ENCODE peak calls at places on chromosome 13, in four cellular contexts. S is pancreas, G is AG09319, Z is left ventricle myocardium inferior. T is an unnamed sample.

GRCh38 chr13:31638577-31638976 is 100.7 kb upstream of the RXFP2 start:
- DNase-seq in S (no peak), G (no peak), Z (no peak), T (peak; percentile 47)

GRCh38 chr13:85729296-85729695 is 69.9 kb downstream of the SLITRK6 start:
- DNase-seq in S (no peak), G (no peak), Z (no peak), T (peak; percentile 3)

GRCh38 chr13:46554971-46555370 is 2.0 kb downstream of the LRCH1 start:
- DNase-seq in S (no peak), G (no peak), Z (no peak), T (no peak)

GRCh38 chr13:31452525-31452924 is 252.8 kb downstream of the B3GLCT start:
- DNase-seq in S (no peak), G (no peak), Z (no peak), T (no peak)

GRCh38 chr13:27194895-27195764 is 23.5 kb upstream of the USP12 start:
- DNase-seq in S (no peak), G (peak; percentile 46), Z (no peak), T (peak; percentile 89)

GRCh38 chr13:64808704-64809103 is 2421.4 kb downstream of the PCDH9 start:
- DNase-seq in S (no peak), G (no peak), Z (no peak), T (no peak)

GRCh38 chr13:51453959-51454703 is 1.3 kb upstream of the INTS6 start:
- DNase-seq in S (no peak), G (no peak), Z (peak; percentile 24), T (peak; percentile 16)

GRCh38 chr13:113926301-113926761 is 47.5 kb downstream of the C13orf46 start:
- DNase-seq in S (no peak), G (peak; percentile 64), Z (peak; percentile 15), T (no peak)

GRCh38 chr13:44197791-44198770 is 175.5 kb upstream of the SERP2 start:
- DNase-seq in S (no peak), G (no peak), Z (no peak), T (no peak)

GRCh38 chr13:114107686-114108081 is 24.7 kb downstream of the RASA3 start:
- DNase-seq in S (no peak), G (peak; percentile 55), Z (peak; percentile 60), T (no peak)

GRCh38 chr13:72884111-72884510 is 102.2 kb downstream of the PIBF1 start:
- DNase-seq in S (no peak), G (no peak), Z (no peak), T (no peak)

GRCh38 chr13:110771194-110771593 is 57.7 kb downstream of the ING1 start:
- DNase-seq in S (no peak), G (no peak), Z (no peak), T (no peak)

GRCh38 chr13:37929308-37929707 is 59.7 kb upstream of the TRPC4 start:
- DNase-seq in S (no peak), G (no peak), Z (no peak), T (no peak)

GRCh38 chr13:72875233-72875632 is 93.3 kb downstream of the PIBF1 start:
- DNase-seq in S (no peak), G (no peak), Z (no peak), T (no peak)

GRCh38 chr13:112959206-112959605 is 9.8 kb upstream of the MCF2L start:
- DNase-seq in S (no peak), G (no peak), Z (peak; percentile 46), T (no peak)

GRCh38 chr13:41588899-41589298 is 131.5 kb downstream of the RGCC start:
- DNase-seq in S (no peak), G (peak; percentile 74), Z (no peak), T (peak; percentile 85)

GRCh38 chr13:59734393-59734792 is 429.3 kb downstream of the DIAPH3 start:
- DNase-seq in S (no peak), G (no peak), Z (no peak), T (no peak)

GRCh38 chr13:33283195-33283910 is 2.2 kb downstream of the STARD13 start:
- DNase-seq in S (no peak), G (no peak), Z (no peak), T (no peak)

GRCh38 chr13:73288596-73288995 is 229.8 kb downstream of the KLF5 start:
- DNase-seq in S (no peak), G (no peak), Z (no peak), T (no peak)

DNA sequence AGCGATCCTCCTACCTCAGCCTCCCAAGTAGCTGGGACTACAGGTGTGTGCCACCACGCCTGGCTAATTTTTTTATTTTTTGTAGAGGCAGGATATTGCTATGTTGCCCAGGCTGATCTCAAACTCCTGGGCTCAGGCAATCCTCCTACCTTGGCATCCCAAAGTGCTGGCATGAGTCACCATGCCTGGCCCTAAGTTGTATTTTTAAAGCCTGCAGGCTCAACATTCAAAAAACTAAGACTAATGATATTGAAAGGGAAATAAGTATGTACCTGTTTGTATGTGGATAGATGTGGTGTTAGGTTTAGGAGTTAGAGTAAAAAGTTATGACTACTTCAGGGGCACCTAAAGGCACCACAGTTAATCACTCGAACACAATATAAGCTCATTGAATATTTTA is 5.4 kb upstream of the IPO5 start:
- DNase-seq in S (no peak), G (no peak), Z (no peak), T (peak; percentile 8)
- TF ChIP-seq CTCF in S (no peak), G (no peak), Z (no peak), T (no peak)

GRCh38 chr13:50132937-50133276 is 117.7 kb downstream of the KCNRG start:
- DNase-seq in S (no peak), G (no peak), Z (no peak), T (no peak)
- TF ChIP-seq CTCF in S (no peak), G (no peak), Z (no peak), T (no peak)

GRCh38 chr13:66171821-66172220 is 1058.3 kb downstream of the PCDH9 start:
- DNase-seq in S (no peak), G (no peak), Z (no peak), T (no peak)
- TF ChIP-seq CTCF in S (no peak), G (no peak), Z (no peak), T (no peak)

DNA sequence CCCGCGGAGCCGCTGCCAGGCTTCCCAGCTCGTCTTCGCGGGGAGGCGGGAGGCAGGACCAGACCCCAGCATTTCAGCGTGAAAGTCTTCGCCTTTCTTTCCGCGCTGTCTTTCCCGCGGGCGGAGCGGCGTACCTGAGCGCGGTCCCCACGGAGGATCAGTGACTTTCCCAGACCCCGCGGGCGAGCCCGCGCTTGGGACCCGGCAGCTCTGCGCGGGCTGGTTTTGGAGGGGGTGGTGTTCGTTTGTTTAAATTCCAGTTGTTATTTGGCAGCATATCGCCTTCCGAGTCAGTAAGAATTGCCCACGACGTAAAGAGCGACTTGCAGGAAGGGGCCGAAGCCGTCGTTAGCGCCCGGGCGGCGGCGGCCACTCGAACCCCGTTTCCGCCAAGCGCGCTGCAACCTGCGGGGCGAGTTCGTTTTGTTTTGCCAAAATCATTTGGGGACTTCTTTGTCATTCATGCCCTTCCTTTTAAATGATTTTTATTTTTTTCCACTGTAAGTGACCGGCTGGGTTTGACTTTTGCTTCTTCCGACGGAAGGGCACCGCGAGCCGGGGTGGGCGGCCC is 76.1 kb downstream of the ZIC5 start:
- DNase-seq in S (no peak), G (no peak), Z (no peak), T (no peak)
- TF ChIP-seq CTCF in S (no peak), G (no peak), Z (no peak), T (no peak)

GRCh38 chr13:89925107-89925506 is 1422.4 kb upstream of the MIR17HG start:
- DNase-seq in S (no peak), G (no peak), Z (no peak), T (peak; percentile 26)
- TF ChIP-seq CTCF in S (no peak), G (peak; percentile 31), Z (peak; percentile 31), T (peak; percentile 46)